ENCODE peak calls at places on chromosomes 2 and 18, in six cellular contexts. Y is H1, R is K562, Q is endothelial cell of umbilical vein, D is keratinocyte, H is SK-N-SH. I is an unnamed sample. For H3K9me3, the result is how much of the 10 kb centered on the place peaks cover.

GRCh38 chr2:124913873-124914272 is 888.8 kb downstream of the CNTNAP5 start:
- DNase-seq in Y (no peak), R (no peak), Q (no peak), D (no peak), H (no peak), I (no peak)

GRCh38 chr2:241317391-241317790 is 1.7 kb downstream of the SEPTIN2 start:
- DNase-seq in Y (no peak), R (no peak), Q (no peak), D (no peak), H (no peak), I (no peak)

GRCh38 chr2:11701206-11701605 is 31.2 kb upstream of the NTSR2 start:
- DNase-seq in Y (no peak), R (no peak), Q (no peak), D (no peak), H (no peak), I (no peak)

GRCh38 chr18:57807336-57808117 is 4.4 kb upstream of the ATP8B1 start:
- DNase-seq in Y (no peak), R (no peak), Q (peak), D (no peak), H (no peak), I (no peak)

GRCh38 chr2:148515170-148515569 is 129.4 kb upstream of the EPC2 start:
- DNase-seq in Y (no peak), R (no peak), Q (no peak), D (no peak), H (no peak), I (no peak)

GRCh38 chr2:148501545-148501944 is 143.0 kb upstream of the EPC2 start:
- DNase-seq in Y (no peak), R (peak), Q (no peak), D (no peak), H (no peak), I (peak)

GRCh38 chr2:173075056-173075780 is 428 bp upstream of the MAP3K20 start:
- DNase-seq in Y (no peak), R (no peak), Q (no peak), D (no peak), H (no peak), I (no peak)

GRCh38 chr18:58231930-58232329 is 187.9 kb downstream of the NEDD4L start:
- DNase-seq in Y (no peak), R (peak), Q (peak), D (no peak), H (no peak), I (no peak)

GRCh38 chr2:54956392-54956722 is 93.9 kb downstream of the RTN4 start:
- DNase-seq in Y (no peak), R (peak), Q (no peak), D (no peak), H (no peak), I (no peak)

GRCh38 chr2:17800219-17800618 is 16.0 kb upstream of the MSGN1 start:
- DNase-seq in Y (no peak), R (no peak), Q (no peak), D (no peak), H (no peak), I (no peak)

GRCh38 chr2:168851674-168852320 is 38.4 kb downstream of the SPC25 start:
- DNase-seq in Y (no peak), R (peak), Q (peak), D (peak), H (no peak), I (no peak)

GRCh38 chr18:28112056-28112470 is 64.9 kb downstream of the CDH2 start:
- DNase-seq in Y (no peak), R (no peak), Q (peak), D (no peak), H (no peak), I (no peak)

GRCh38 chr18:79919089-79919488 is 32.4 kb downstream of the SLC66A2 start:
- DNase-seq in Y (no peak), R (no peak), Q (no peak), D (no peak), H (no peak), I (peak)

GRCh38 chr2:189439342-189439741 is 1.9 kb upstream of the WDR75 start:
- DNase-seq in Y (no peak), R (no peak), Q (no peak), D (no peak), H (no peak), I (no peak)

GRCh38 chr18:41444943-41445342 is 510.1 kb upstream of the PIK3C3 start:
- DNase-seq in Y (no peak), R (no peak), Q (no peak), D (no peak), H (no peak), I (no peak)

GRCh38 chr2:191582355-191582754 is 95.6 kb upstream of the NABP1 start:
- DNase-seq in Y (no peak), R (no peak), Q (no peak), D (peak), H (no peak), I (no peak)

GRCh38 chr2:37865640-37866039 is 59.4 kb upstream of the RMDN2 start:
- DNase-seq in Y (no peak), R (no peak), Q (no peak), D (no peak), H (no peak), I (no peak)

GRCh38 chr2:77608510-77608909 is 86.3 kb upstream of the LRRTM4 start:
- DNase-seq in Y (no peak), R (no peak), Q (no peak), D (no peak), H (no peak), I (no peak)

GRCh38 chr2:163157411-163157810 is 318.8 kb upstream of the KCNH7 start:
- DNase-seq in Y (no peak), R (no peak), Q (no peak), D (no peak), H (no peak), I (no peak)

DNA sequence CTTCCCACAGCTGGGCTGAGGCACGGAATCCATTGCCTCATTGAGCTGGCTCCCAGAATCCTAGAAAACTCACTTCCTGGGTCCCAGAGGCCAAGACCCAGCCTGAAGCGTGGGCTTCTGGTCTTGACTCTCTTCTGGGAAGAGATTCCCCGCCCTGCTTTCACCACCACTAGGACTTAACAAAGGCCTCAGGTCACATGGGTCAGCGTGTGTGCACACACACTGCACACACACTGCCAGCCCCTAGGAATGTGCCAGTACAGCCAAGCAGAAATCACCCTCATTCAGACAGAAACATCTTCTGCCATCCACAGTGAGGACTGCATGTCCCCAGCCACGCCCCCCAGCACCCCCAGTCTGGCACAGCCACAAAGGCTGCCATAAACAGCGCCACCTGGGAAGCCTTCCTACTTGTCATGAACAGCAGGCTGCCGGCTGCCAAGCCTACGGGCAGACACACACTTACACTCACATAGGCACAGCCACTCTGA is 165.7 kb downstream of the TNS1 start:
- DNase-seq in Y (peak), R (peak), Q (no peak), D (no peak), H (peak), I (peak)
- H3K9ac ChIP-seq in Y (no peak), R (peak), Q (no peak), D (no peak), H (no peak), I (no peak)

GRCh38 chr18:51525453-51526225 is 328.2 kb upstream of the MEX3C start:
- DNase-seq in Y (no peak), R (no peak), Q (no peak), D (no peak), H (no peak), I (no peak)

GRCh38 chr18:51537487-51537886 is 340.0 kb upstream of the MEX3C start:
- DNase-seq in Y (no peak), R (no peak), Q (no peak), D (no peak), H (peak), I (peak)

GRCh38 chr18:51527826-51528225 is 330.3 kb upstream of the MEX3C start:
- DNase-seq in Y (no peak), R (no peak), Q (no peak), D (no peak), H (no peak), I (no peak)

GRCh38 chr18:51531496-51531895 is 334.0 kb upstream of the MEX3C start:
- DNase-seq in Y (no peak), R (no peak), Q (no peak), D (peak), H (no peak), I (no peak)
- H3K9me3 ChIP-seq in Y (under half), R (under half), Q (under half), D (under half), H (under half), I (under half)

GRCh38 chr2:78993518-78994148 is 31.9 kb upstream of the REG3G start:
- DNase-seq in Y (peak), R (no peak), Q (no peak), D (no peak), H (no peak), I (no peak)

GRCh38 chr2:78992451-78992806 is 33.1 kb upstream of the REG3G start:
- DNase-seq in Y (peak), R (peak), Q (peak), D (no peak), H (peak), I (peak)

GRCh38 chr2:78994789-78995188 is 30.7 kb upstream of the REG3G start:
- DNase-seq in Y (no peak), R (no peak), Q (no peak), D (no peak), H (no peak), I (no peak)

DNA sequence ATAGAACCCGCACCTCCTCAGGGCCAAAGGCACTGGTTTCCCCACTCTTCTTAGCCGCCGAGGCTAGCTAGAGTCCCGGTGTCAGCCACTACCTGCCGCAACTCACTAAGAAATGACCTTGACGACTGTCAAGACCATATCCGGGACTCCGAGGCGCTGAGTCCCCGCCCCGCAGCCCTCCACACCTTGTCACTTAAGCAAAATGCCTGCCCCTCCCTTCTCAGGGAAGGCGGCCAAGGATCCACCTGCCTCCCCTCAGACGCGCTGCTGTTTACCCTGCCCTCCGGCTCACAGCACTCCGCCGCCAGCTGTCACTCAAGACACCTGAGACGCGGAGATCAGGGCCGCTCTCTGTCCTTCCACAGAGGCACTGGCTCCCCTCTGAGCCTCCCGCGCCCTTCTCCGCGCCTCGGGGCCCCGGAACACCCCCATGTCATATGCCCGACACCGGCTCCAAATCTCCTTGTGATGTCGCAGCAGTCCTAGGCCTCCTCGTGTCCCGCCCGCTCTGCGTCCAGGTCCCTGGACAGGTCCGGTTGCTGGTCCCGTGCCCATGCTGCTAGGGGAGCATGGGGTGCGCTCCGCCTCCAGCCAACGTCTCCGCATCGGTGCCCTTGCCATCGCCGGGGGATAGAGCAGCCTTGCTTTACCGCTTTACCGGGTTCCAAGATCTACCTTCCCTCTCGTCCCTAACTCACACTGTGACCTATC is 32.5 kb upstream of the REG3G start:
- DNase-seq in Y (peak), R (no peak), Q (no peak), D (no peak), H (no peak), I (peak)
- TF ChIP-seq CTCF in Y (no peak), R (no peak), Q (no peak), D (no peak), H (no peak), I (no peak)

GRCh38 chr2:9377461-9378097 is 45.7 kb downstream of the ITGB1BP1 start:
- DNase-seq in Y (no peak), R (no peak), Q (no peak), D (no peak), H (no peak), I (no peak)
- H3K9ac ChIP-seq in Y (no peak), R (peak), Q (peak), D (no peak), H (no peak), I (no peak)

DNA sequence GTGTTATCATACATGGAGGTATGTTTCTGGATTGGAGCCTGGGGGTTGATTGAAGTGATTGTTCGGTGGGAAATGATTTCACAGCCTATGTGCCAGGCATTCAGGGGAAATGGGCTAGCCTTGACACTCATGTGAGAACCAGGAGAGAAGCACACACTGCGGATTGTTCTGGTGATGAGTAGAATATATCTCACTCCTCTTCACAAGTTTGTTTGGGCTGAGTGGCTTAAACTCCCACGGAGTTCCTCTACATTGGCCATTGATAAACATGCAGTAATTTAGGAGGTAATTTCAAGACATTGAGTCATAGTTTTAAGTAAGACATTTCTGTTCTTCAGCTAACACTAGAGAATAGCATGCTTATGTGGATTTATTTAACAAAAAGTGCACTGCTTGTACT is 498.9 kb upstream of the NETO1 start:
- DNase-seq in Y (no peak), R (no peak), Q (no peak), D (no peak), H (no peak), I (no peak)
- H3K9me3 ChIP-seq in Y (under half), R (under half), Q (under half), D (under half), H (under half), I (under half)

GRCh38 chr2:72220170-72220569 is 72.5 kb upstream of the CYP26B1 start:
- DNase-seq in Y (peak), R (peak), Q (no peak), D (no peak), H (peak), I (peak)
- TF ChIP-seq CTCF in Y (peak), R (peak), Q (no peak), D (peak), H (peak), I (peak)

GRCh38 chr18:13610517-13610916 is 115.8 kb downstream of the FAM210A start:
- DNase-seq in Y (no peak), R (no peak), Q (peak), D (no peak), H (no peak), I (peak)

GRCh38 chr18:13613099-13613498 is 113.3 kb downstream of the FAM210A start:
- DNase-seq in Y (no peak), R (no peak), Q (no peak), D (no peak), H (no peak), I (no peak)

GRCh38 chr18:13612111-13612997 is 114.0 kb downstream of the FAM210A start:
- DNase-seq in Y (no peak), R (no peak), Q (no peak), D (no peak), H (peak), I (peak)

GRCh38 chr18:13611058-13611615 is 115.2 kb downstream of the FAM210A start:
- DNase-seq in Y (no peak), R (no peak), Q (peak), D (no peak), H (peak), I (peak)

DNA sequence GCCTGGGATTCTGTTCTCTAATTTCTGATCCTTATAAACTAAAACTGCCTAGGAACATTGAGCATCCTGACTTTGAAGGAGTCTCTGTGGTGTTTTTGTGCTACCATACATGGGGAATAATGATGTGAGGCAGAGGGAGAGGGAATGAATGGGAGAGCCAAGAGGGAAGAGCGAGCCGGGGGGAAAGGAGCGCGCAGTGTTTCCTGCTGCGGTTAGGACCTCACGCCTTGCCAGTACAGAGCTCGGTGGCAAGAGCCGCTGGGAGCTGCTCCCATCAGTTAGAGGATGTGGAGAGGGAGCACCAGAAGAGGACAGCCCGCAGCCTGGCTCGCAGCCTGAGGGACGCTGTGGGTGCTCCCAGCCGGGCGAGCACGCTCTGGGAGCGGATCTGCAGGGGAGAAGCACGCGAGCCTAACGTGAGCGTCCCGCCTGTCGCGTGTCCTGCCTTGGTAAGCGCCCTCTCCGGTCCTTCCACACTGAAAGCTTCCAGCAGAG is 114.7 kb downstream of the FAM210A start:
- DNase-seq in Y (no peak), R (no peak), Q (peak), D (no peak), H (peak), I (peak)
- H3K9ac ChIP-seq in Y (no peak), R (no peak), Q (peak), D (no peak), H (no peak), I (peak)

I was measured in endodermal cell.